ENCODE peak calls at places on chromosomes 12 and 14, in seven cellular contexts. J is left ventricle myocardium inferior, Q is heart right ventricle, L is upper lobe of right lung, K is GM23338, U is mammary epithelial cell, H is fibroblast of lung. G is an unnamed sample.

GRCh38 chr14:20857630-20858261 is 33.4 kb upstream of the RNASE3 start:
- DNase-seq in U (peak; percentile 27), L (peak; percentile 77), H (peak; percentile 51), Q (peak; percentile 67), K (peak; percentile 87), J (peak; percentile 55), G (peak; percentile 88)

GRCh38 chr14:104131968-104132732 is 6.2 kb upstream of the KIF26A start:
- DNase-seq in J (no peak), K (no peak), H (no peak), U (no peak), Q (no peak), L (peak; percentile 42), G (peak; percentile 64)

GRCh38 chr14:58298477-58298879 is at the start of gene ARID4A:
- DNase-seq in H (no peak), J (peak; percentile 83), U (no peak), Q (peak; percentile 76), K (no peak), L (peak; percentile 88), G (peak; percentile 94)

GRCh38 chr14:30751646-30752416 is 122.5 kb upstream of the COCH start:
- DNase-seq in K (peak; percentile 25), U (no peak), L (no peak), J (no peak), H (no peak), Q (no peak), G (no peak)

GRCh38 chr12:2064078-2064507 is 11.3 kb downstream of the CACNA1C start:
- DNase-seq in J (no peak), K (no peak), L (no peak), Q (no peak), H (no peak), U (peak; percentile 69), G (no peak)

GRCh38 chr12:8818526-8818925 is 3.9 kb upstream of the A2ML1 start:
- DNase-seq in K (peak; percentile 49), Q (no peak), L (no peak), U (no peak), H (no peak), J (no peak), G (no peak)

GRCh38 chr12:113850309-113851056 is 115.6 kb downstream of the RBM19 start:
- DNase-seq in K (no peak), Q (peak; percentile 69), U (no peak), L (no peak), H (peak; percentile 65), J (peak; percentile 68), G (peak; percentile 77)

GRCh38 chr14:63510538-63510937 is 32.6 kb downstream of the PPP2R5E start:
- DNase-seq in Q (no peak), U (no peak), K (no peak), L (no peak), H (peak; percentile 64), J (no peak), G (no peak)

GRCh38 chr12:6052206-6052939 is 72.1 kb downstream of the VWF start:
- DNase-seq in L (no peak), Q (no peak), H (no peak), U (no peak), K (no peak), J (no peak), G (peak; percentile 45)

GRCh38 chr12:56413392-56413791 is 35.8 kb downstream of the TIMELESS start:
- DNase-seq in H (no peak), Q (no peak), J (no peak), L (no peak), U (no peak), K (peak; percentile 40), G (no peak)

GRCh38 chr12:28253175-28253641 is 63.0 kb downstream of the CCDC91 start:
- DNase-seq in J (no peak), L (no peak), Q (no peak), K (no peak), H (peak; percentile 19), U (peak; percentile 29), G (no peak)

GRCh38 chr12:52534482-52534881 is 14.3 kb upstream of the KRT5 start:
- DNase-seq in K (peak; percentile 32), U (no peak), Q (no peak), J (no peak), H (no peak), L (no peak), G (peak; percentile 25)

GRCh38 chr12:125386652-125387051 is 321.4 kb downstream of the AACS start:
- DNase-seq in U (no peak), H (no peak), L (no peak), J (no peak), Q (no peak), K (no peak), G (no peak)

GRCh38 chr12:17802657-17803641 is 287.0 kb downstream of the RERGL start:
- DNase-seq in L (peak; percentile 9), H (no peak), J (no peak), K (peak; percentile 52), Q (no peak), U (no peak), G (no peak)

GRCh38 chr14:67418368-67419174 is 6.6 kb upstream of the PLEK2 start:
- DNase-seq in H (no peak), Q (no peak), L (no peak), J (no peak), U (peak; percentile 69), K (no peak), G (no peak)

GRCh38 chr14:67820428-67820881 is 876 bp downstream of the RAD51B start:
- DNase-seq in J (no peak), L (no peak), U (peak; percentile 8), H (peak; percentile 14), Q (no peak), K (peak; percentile 32), G (no peak)

GRCh38 chr14:55620277-55620676 is 40.3 kb downstream of the KTN1 start:
- DNase-seq in U (no peak), H (no peak), Q (no peak), J (no peak), L (no peak), K (no peak), G (no peak)
- H3K4me1 ChIP-seq in U (no peaks in the 10 kb centered on the region), H (no peaks in the 10 kb centered on the region), Q (peaks cover 23% of the 10 kb centered on the region), J (peaks cover 40% of the 10 kb centered on the region), L (no peaks in the 10 kb centered on the region), K (no peaks in the 10 kb centered on the region), G (peaks cover 4% of the 10 kb centered on the region)

GRCh38 chr12:112183141-112183581 is 57.8 kb downstream of the TRAFD1 start:
- DNase-seq in H (peak; percentile 75), J (no peak), L (no peak), U (peak; percentile 25), K (no peak), Q (no peak), G (no peak)
- H3K27ac ChIP-seq in H (peak overlapping the region; percentile 31), J (no peak overlapping the region), L (no peak overlapping the region), U (no peak overlapping the region), K (peak overlapping the region; percentile 80), Q (no peak overlapping the region), G (no peak overlapping the region)

DNA sequence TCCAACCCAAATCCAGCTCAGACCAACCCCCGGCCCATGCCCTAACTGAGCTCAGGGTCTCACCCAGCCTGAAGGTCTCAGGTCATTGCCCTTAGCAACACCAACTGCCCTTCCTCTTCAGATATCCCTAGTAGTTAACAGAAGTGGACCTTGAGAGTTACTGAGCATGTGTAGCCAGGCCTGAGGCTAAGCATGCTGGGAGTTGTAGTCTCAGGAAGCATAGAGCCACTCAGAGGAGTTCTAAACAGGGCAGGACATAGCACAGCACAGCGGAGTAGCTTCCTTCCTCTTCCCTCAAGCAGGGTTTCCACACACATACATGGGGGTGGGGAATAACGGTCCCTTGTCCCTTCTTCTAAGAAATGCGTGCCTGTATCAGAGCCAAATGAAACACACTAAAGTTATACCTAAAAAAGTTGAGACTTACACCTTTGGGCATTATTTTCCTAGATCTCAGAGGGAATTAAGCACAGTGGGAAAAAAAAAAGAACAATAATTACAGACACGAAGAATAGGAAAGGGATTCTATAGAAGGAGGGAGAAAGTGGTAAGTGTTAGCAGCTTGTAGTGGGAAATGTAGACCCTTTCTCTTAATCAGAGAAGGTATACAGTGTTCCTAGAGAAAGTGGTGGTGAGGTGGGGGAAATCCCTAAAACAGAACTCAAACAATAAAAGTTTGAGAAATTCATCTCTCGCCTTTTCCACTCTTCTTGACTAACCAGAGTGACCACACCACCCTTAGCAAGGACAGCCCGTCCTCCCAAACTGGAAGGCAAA is 4.4 kb downstream of the KMT2D start:
- DNase-seq in L (peak; percentile 66), K (peak; percentile 81), J (peak; percentile 45), Q (no peak), H (peak; percentile 77), U (peak; percentile 63), G (peak; percentile 73)
- H3K4me3 ChIP-seq in L (peak overlapping the region; percentile 96), K (peak overlapping the region; percentile 99), J (peak overlapping the region; percentile 99), Q (peak overlapping the region; percentile 5), H (peak overlapping the region; percentile 96), U (no peak overlapping the region), G (no peak overlapping the region)

DNA sequence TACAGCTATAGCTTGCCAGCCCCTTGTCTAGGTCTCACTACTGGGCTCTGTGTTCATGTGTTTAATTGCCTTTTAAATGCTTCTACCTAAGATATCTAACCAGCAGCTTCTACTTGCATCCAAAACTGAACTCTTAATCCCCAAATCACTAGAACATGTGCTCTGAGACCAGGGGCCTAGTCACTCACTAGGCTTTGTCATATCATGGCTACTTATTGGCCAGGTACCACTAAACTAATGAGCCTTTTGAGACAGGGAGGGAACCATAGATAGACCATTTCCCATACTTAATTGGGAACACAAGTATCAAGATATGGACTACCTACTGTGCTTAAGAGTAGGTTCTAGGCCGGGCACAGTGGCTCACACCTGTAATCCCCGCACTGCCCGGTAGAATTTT is 6.5 kb downstream of the HSP90B1 start:
- DNase-seq in J (no peak), K (no peak), H (no peak), Q (no peak), U (no peak), L (no peak), G (no peak)
- H3K4me1 ChIP-seq in J (peaks cover 54% of the 10 kb centered on the region), K (peaks cover 12% of the 10 kb centered on the region), H (peaks cover 3% of the 10 kb centered on the region), Q (peaks cover 54% of the 10 kb centered on the region), U (peaks cover 19% of the 10 kb centered on the region), L (peaks cover 32% of the 10 kb centered on the region), G (no peaks in the 10 kb centered on the region)

GRCh38 chr12:15620726-15621125 is 168.5 kb downstream of the EPS8 start:
- DNase-seq in Q (no peak), J (no peak), H (no peak), U (no peak), L (no peak), K (no peak), G (no peak)
- H3K27ac ChIP-seq in Q (no peak overlapping the region), J (peak overlapping the region; percentile 50), H (no peak overlapping the region), U (no peak overlapping the region), L (no peak overlapping the region), K (no peak overlapping the region), G (no peak overlapping the region)

GRCh38 chr12:47396902-47397663 is 308.7 kb downstream of the RPAP3 start:
- DNase-seq in U (no peak), H (no peak), K (no peak), J (no peak), L (no peak), Q (no peak), G (no peak)
- H3K4me3 ChIP-seq in U (no peak overlapping the region), H (no peak overlapping the region), K (no peak overlapping the region), J (no peak overlapping the region), L (no peak overlapping the region), Q (no peak overlapping the region), G (no peak overlapping the region)

GRCh38 chr12:62272936-62273552 is 12.8 kb downstream of the USP15 start:
- DNase-seq in U (no peak), K (no peak), Q (no peak), H (no peak), J (no peak), L (no peak), G (no peak)
- H3K4me1 ChIP-seq in U (peaks cover 14% of the 10 kb centered on the region), K (no peaks in the 10 kb centered on the region), Q (peaks cover 93% of the 10 kb centered on the region), H (no peaks in the 10 kb centered on the region), J (peaks cover 92% of the 10 kb centered on the region), L (peaks cover 69% of the 10 kb centered on the region), G (peaks cover 10% of the 10 kb centered on the region)

G was measured in aorta.